ENCODE peak calls at places on chromosome 16, in ten cellular contexts. X, V, I, P, M, W, U, T, N and B are unnamed samples.

GRCh38 chr16:4593069-4593468 is 21.6 kb downstream of the UBALD1 start:
- DNase-seq in X (no peak), V (peak; percentile 49), I (no peak), P (no peak), M (no peak), W (no peak), U (no peak), T (no peak), N (no peak), B (peak; percentile 20)

GRCh38 chr16:200388-200787 is 20.1 kb downstream of the HBQ1 start:
- DNase-seq in X (no peak), V (no peak), I (no peak), P (no peak), M (no peak), W (peak; percentile 76), U (no peak), T (no peak), N (peak; percentile 71), B (no peak)

GRCh38 chr16:3770530-3770929 is 53.2 kb upstream of the TRAP1 start:
- DNase-seq in X (no peak), V (no peak), I (no peak), P (no peak), M (no peak), W (no peak), U (no peak), T (no peak), N (no peak), B (no peak)

GRCh38 chr16:56013962-56014552 is 138.9 kb upstream of the CES5A start:
- DNase-seq in X (no peak), V (peak; percentile 27), I (peak; percentile 43), P (no peak), M (no peak), W (peak; percentile 42), U (peak; percentile 20), T (peak; percentile 22), N (peak; percentile 68), B (no peak)

GRCh38 chr16:64162613-64163375 is 959.1 kb downstream of the CDH11 start:
- DNase-seq in X (no peak), V (no peak), I (no peak), P (no peak), M (no peak), W (no peak), U (no peak), T (no peak), N (no peak), B (no peak)

GRCh38 chr16:57612494-57612893 is 15.9 kb upstream of the ADGRG1 start:
- DNase-seq in X (peak; percentile 43), V (no peak), I (no peak), P (no peak), M (no peak), W (no peak), U (no peak), T (peak; percentile 11), N (no peak), B (no peak)

GRCh38 chr16:7268182-7268581 is 64.5 kb upstream of the RBFOX1 start:
- DNase-seq in X (no peak), V (peak; percentile 51), I (no peak), P (no peak), M (no peak), W (peak; percentile 48), U (no peak), T (peak; percentile 32), N (peak; percentile 1), B (no peak)

GRCh38 chr16:70691223-70692129 is 5.6 kb upstream of the MTSS2 start:
- DNase-seq in X (no peak), V (no peak), I (no peak), P (no peak), M (no peak), W (no peak), U (no peak), T (peak; percentile 58), N (no peak), B (no peak)

GRCh38 chr16:69145658-69146057 is 13.2 kb downstream of the UTP4 start:
- DNase-seq in X (no peak), V (peak; percentile 47), I (no peak), P (no peak), M (no peak), W (no peak), U (no peak), T (no peak), N (no peak), B (no peak)

GRCh38 chr16:24701521-24701951 is 27.9 kb upstream of the TNRC6A start:
- DNase-seq in X (no peak), V (no peak), I (peak; percentile 77), P (no peak), M (no peak), W (peak; percentile 54), U (no peak), T (no peak), N (no peak), B (no peak)

GRCh38 chr16:12327971-12328726 is 351.6 kb downstream of the SNX29 start:
- DNase-seq in X (no peak), V (no peak), I (no peak), P (no peak), M (no peak), W (no peak), U (no peak), T (no peak), N (no peak), B (no peak)

GRCh38 chr16:3879258-3879886 is 1.1 kb downstream of the CREBBP start:
- DNase-seq in X (peak; percentile 80), V (peak; percentile 13), I (no peak), P (no peak), M (peak; percentile 30), W (peak; percentile 38), U (peak; percentile 18), T (peak; percentile 34), N (peak; percentile 16), B (no peak)

GRCh38 chr16:56961386-56961785 is 364 bp upstream of the CETP start:
- DNase-seq in X (no peak), V (no peak), I (no peak), P (no peak), M (no peak), W (no peak), U (no peak), T (no peak), N (no peak), B (no peak)

GRCh38 chr16:946048-946395 is 24.8 kb downstream of the LMF1 start:
- DNase-seq in X (no peak), V (no peak), I (no peak), P (no peak), M (no peak), W (peak; percentile 8), U (no peak), T (no peak), N (no peak), B (no peak)

GRCh38 chr16:77732241-77732946 is 10.1 kb downstream of the NUDT7 start:
- DNase-seq in X (no peak), V (no peak), I (no peak), P (no peak), M (no peak), W (peak; percentile 12), U (no peak), T (no peak), N (peak; percentile 79), B (no peak)

GRCh38 chr16:75957870-75958269 is 231.6 kb upstream of the CPHXL start:
- DNase-seq in X (no peak), V (no peak), I (no peak), P (no peak), M (no peak), W (no peak), U (no peak), T (no peak), N (peak; percentile 46), B (no peak)

GRCh38 chr16:2149630-2150417 is 1.4 kb downstream of the RAB26 start:
- DNase-seq in X (no peak), V (no peak), I (no peak), P (no peak), M (no peak), W (peak; percentile 22), U (no peak), T (no peak), N (peak; percentile 22), B (no peak)

GRCh38 chr16:7324306-7324705 is 8.3 kb upstream of the RBFOX1 start:
- DNase-seq in X (no peak), V (no peak), I (no peak), P (no peak), M (no peak), W (no peak), U (no peak), T (no peak), N (no peak), B (no peak)

GRCh38 chr16:4070936-4071335 is 45.3 kb downstream of the ADCY9 start:
- DNase-seq in X (no peak), V (no peak), I (no peak), P (no peak), M (no peak), W (no peak), U (no peak), T (no peak), N (no peak), B (no peak)